ENCODE peak calls at places on chromosomes 16 and 17, in five cellular contexts. One of them, this sample, is unnamed.
A peak's percentile ranks its signal among the peaks of the same experiment; 100 is the strongest.

GRCh38 chr17:34997355-34997862 is 17.1 kb downstream of the LIG3 start:
- DNase-seq in activated CD8-positive, alpha-beta T cell treated with anti-CD3 and anti-CD28 coated beads, Interleukin-2, amount 10 ng/mL, durations not matched to agents 7 days and 5 days: no peak
- DNase-seq in AG04450: peak; percentile 72
- DNase-seq in transverse colon: peak; percentile 38
- DNase-seq in epithelial cell of esophagus: no peak
- DNase-seq in this sample: no peak

GRCh38 chr16:87854053-87854906 is 15.0 kb downstream of the SLC7A5 start:
- DNase-seq in transverse colon: peak; percentile 41
- DNase-seq in AG04450: no peak
- DNase-seq in epithelial cell of esophagus: peak; percentile 48
- DNase-seq in activated CD8-positive, alpha-beta T cell treated with anti-CD3 and anti-CD28 coated beads, Interleukin-2, amount 10 ng/mL, durations not matched to agents 7 days and 5 days: no peak
- DNase-seq in this sample: no peak

GRCh38 chr17:77144227-77144626 is 3.5 kb downstream of the SEC14L1 start:
- DNase-seq in transverse colon: no peak
- DNase-seq in activated CD8-positive, alpha-beta T cell treated with anti-CD3 and anti-CD28 coated beads, Interleukin-2, amount 10 ng/mL, durations not matched to agents 7 days and 5 days: no peak
- DNase-seq in AG04450: no peak
- DNase-seq in epithelial cell of esophagus: no peak
- DNase-seq in this sample: no peak

GRCh38 chr17:62740066-62740465 is 68.0 kb downstream of the MARCHF10 start:
- DNase-seq in activated CD8-positive, alpha-beta T cell treated with anti-CD3 and anti-CD28 coated beads, Interleukin-2, amount 10 ng/mL, durations not matched to agents 7 days and 5 days: no peak
- DNase-seq in epithelial cell of esophagus: no peak
- DNase-seq in AG04450: no peak
- DNase-seq in transverse colon: no peak
- DNase-seq in this sample: peak; percentile 41

GRCh38 chr17:64386412-64387144 is 4.1 kb downstream of the PECAM1 start:
- DNase-seq in transverse colon: no peak
- DNase-seq in AG04450: no peak
- DNase-seq in epithelial cell of esophagus: no peak
- DNase-seq in activated CD8-positive, alpha-beta T cell treated with anti-CD3 and anti-CD28 coated beads, Interleukin-2, amount 10 ng/mL, durations not matched to agents 7 days and 5 days: no peak
- DNase-seq in this sample: no peak

GRCh38 chr17:70104688-70105087 is 29.7 kb downstream of the KCNJ16 start:
- DNase-seq in epithelial cell of esophagus: no peak
- DNase-seq in activated CD8-positive, alpha-beta T cell treated with anti-CD3 and anti-CD28 coated beads, Interleukin-2, amount 10 ng/mL, durations not matched to agents 7 days and 5 days: no peak
- DNase-seq in transverse colon: no peak
- DNase-seq in AG04450: no peak
- DNase-seq in this sample: no peak

GRCh38 chr16:1532081-1532760 is 1.2 kb upstream of the TMEM204 start:
- DNase-seq in activated CD8-positive, alpha-beta T cell treated with anti-CD3 and anti-CD28 coated beads, Interleukin-2, amount 10 ng/mL, durations not matched to agents 7 days and 5 days: no peak
- DNase-seq in AG04450: no peak
- DNase-seq in epithelial cell of esophagus: no peak
- DNase-seq in transverse colon: peak; percentile 52
- DNase-seq in this sample: no peak

GRCh38 chr16:68739964-68740627 is 3.0 kb downstream of the CDH1 start:
- DNase-seq in transverse colon: no peak
- DNase-seq in activated CD8-positive, alpha-beta T cell treated with anti-CD3 and anti-CD28 coated beads, Interleukin-2, amount 10 ng/mL, durations not matched to agents 7 days and 5 days: no peak
- DNase-seq in epithelial cell of esophagus: peak; percentile 56
- DNase-seq in AG04450: no peak
- DNase-seq in this sample: no peak

GRCh38 chr16:86142801-86143236 is 243.9 kb downstream of the IRF8 start:
- DNase-seq in AG04450: no peak
- DNase-seq in transverse colon: no peak
- DNase-seq in activated CD8-positive, alpha-beta T cell treated with anti-CD3 and anti-CD28 coated beads, Interleukin-2, amount 10 ng/mL, durations not matched to agents 7 days and 5 days: no peak
- DNase-seq in epithelial cell of esophagus: no peak
- DNase-seq in this sample: no peak

GRCh38 chr16:14177704-14178103 is 106.6 kb downstream of the MRTFB start:
- DNase-seq in transverse colon: no peak
- DNase-seq in AG04450: no peak
- DNase-seq in epithelial cell of esophagus: no peak
- DNase-seq in activated CD8-positive, alpha-beta T cell treated with anti-CD3 and anti-CD28 coated beads, Interleukin-2, amount 10 ng/mL, durations not matched to agents 7 days and 5 days: no peak
- DNase-seq in this sample: no peak

GRCh38 chr16:79310734-79311133 is 289.8 kb downstream of the MAF start:
- DNase-seq in AG04450: no peak
- DNase-seq in epithelial cell of esophagus: no peak
- DNase-seq in activated CD8-positive, alpha-beta T cell treated with anti-CD3 and anti-CD28 coated beads, Interleukin-2, amount 10 ng/mL, durations not matched to agents 7 days and 5 days: no peak
- DNase-seq in transverse colon: no peak
- DNase-seq in this sample: no peak

GRCh38 chr17:47239663-47240374 is 13.8 kb upstream of the ITGB3 start:
- DNase-seq in AG04450: peak; percentile 83
- DNase-seq in transverse colon: peak; percentile 60
- DNase-seq in activated CD8-positive, alpha-beta T cell treated with anti-CD3 and anti-CD28 coated beads, Interleukin-2, amount 10 ng/mL, durations not matched to agents 7 days and 5 days: no peak
- DNase-seq in epithelial cell of esophagus: peak; percentile 92
- DNase-seq in this sample: peak; percentile 85

GRCh38 chr17:44115585-44116415 is 7.6 kb downstream of the HDAC5 start:
- DNase-seq in transverse colon: no peak
- DNase-seq in AG04450: no peak
- DNase-seq in epithelial cell of esophagus: peak; percentile 38
- DNase-seq in activated CD8-positive, alpha-beta T cell treated with anti-CD3 and anti-CD28 coated beads, Interleukin-2, amount 10 ng/mL, durations not matched to agents 7 days and 5 days: peak; percentile 36
- DNase-seq in this sample: no peak

GRCh38 chr17:45087496-45087975 is 26.4 kb downstream of the NMT1 start:
- DNase-seq in AG04450: no peak
- DNase-seq in transverse colon: peak; percentile 47
- DNase-seq in epithelial cell of esophagus: peak; percentile 55
- DNase-seq in activated CD8-positive, alpha-beta T cell treated with anti-CD3 and anti-CD28 coated beads, Interleukin-2, amount 10 ng/mL, durations not matched to agents 7 days and 5 days: no peak
- DNase-seq in this sample: no peak

GRCh38 chr16:89035698-89036570 is 57.7 kb upstream of the ACSF3 start:
- DNase-seq in activated CD8-positive, alpha-beta T cell treated with anti-CD3 and anti-CD28 coated beads, Interleukin-2, amount 10 ng/mL, durations not matched to agents 7 days and 5 days: no peak
- DNase-seq in transverse colon: no peak
- DNase-seq in epithelial cell of esophagus: no peak
- DNase-seq in AG04450: no peak
- DNase-seq in this sample: no peak

GRCh38 chr17:19319771-19320505 is 42.6 kb downstream of the B9D1 start:
- DNase-seq in AG04450: no peak
- DNase-seq in activated CD8-positive, alpha-beta T cell treated with anti-CD3 and anti-CD28 coated beads, Interleukin-2, amount 10 ng/mL, durations not matched to agents 7 days and 5 days: no peak
- DNase-seq in epithelial cell of esophagus: no peak
- DNase-seq in transverse colon: no peak
- DNase-seq in this sample: no peak

GRCh38 chr17:78537217-78537860 is 39.9 kb downstream of the DNAH17 start:
- DNase-seq in epithelial cell of esophagus: peak; percentile 85
- DNase-seq in transverse colon: no peak
- DNase-seq in activated CD8-positive, alpha-beta T cell treated with anti-CD3 and anti-CD28 coated beads, Interleukin-2, amount 10 ng/mL, durations not matched to agents 7 days and 5 days: no peak
- DNase-seq in AG04450: no peak
- DNase-seq in this sample: no peak

GRCh38 chr16:82651921-82652601 is 25.3 kb downstream of the CDH13 start:
- DNase-seq in epithelial cell of esophagus: no peak
- DNase-seq in AG04450: no peak
- DNase-seq in transverse colon: peak; percentile 20
- DNase-seq in activated CD8-positive, alpha-beta T cell treated with anti-CD3 and anti-CD28 coated beads, Interleukin-2, amount 10 ng/mL, durations not matched to agents 7 days and 5 days: peak; percentile 43
- DNase-seq in this sample: no peak

GRCh38 chr17:63785556-63785955 is 11.6 kb downstream of the DDX42 start:
- DNase-seq in epithelial cell of esophagus: peak; percentile 72
- DNase-seq in activated CD8-positive, alpha-beta T cell treated with anti-CD3 and anti-CD28 coated beads, Interleukin-2, amount 10 ng/mL, durations not matched to agents 7 days and 5 days: no peak
- DNase-seq in AG04450: no peak
- DNase-seq in transverse colon: no peak
- DNase-seq in this sample: no peak

GRCh38 chr16:7206469-7206868 is 126.2 kb upstream of the RBFOX1 start:
- DNase-seq in AG04450: no peak
- DNase-seq in epithelial cell of esophagus: no peak
- DNase-seq in activated CD8-positive, alpha-beta T cell treated with anti-CD3 and anti-CD28 coated beads, Interleukin-2, amount 10 ng/mL, durations not matched to agents 7 days and 5 days: no peak
- DNase-seq in transverse colon: no peak
- DNase-seq in this sample: no peak

GRCh38 chr16:56988948-56989945 is at the start of gene NLRC5:
- DNase-seq in transverse colon: peak; percentile 93
- DNase-seq in epithelial cell of esophagus: peak; percentile 81
- DNase-seq in activated CD8-positive, alpha-beta T cell treated with anti-CD3 and anti-CD28 coated beads, Interleukin-2, amount 10 ng/mL, durations not matched to agents 7 days and 5 days: peak; percentile 95
- DNase-seq in AG04450: peak; percentile 39
- DNase-seq in this sample: no peak

GRCh38 chr16:20255002-20255401 is 72.3 kb downstream of the GP2 start:
- DNase-seq in activated CD8-positive, alpha-beta T cell treated with anti-CD3 and anti-CD28 coated beads, Interleukin-2, amount 10 ng/mL, durations not matched to agents 7 days and 5 days: no peak
- DNase-seq in epithelial cell of esophagus: no peak
- DNase-seq in transverse colon: no peak
- DNase-seq in AG04450: no peak
- DNase-seq in this sample: no peak

GRCh38 chr17:59154721-59155438 is at the start of gene SKA2:
- DNase-seq in activated CD8-positive, alpha-beta T cell treated with anti-CD3 and anti-CD28 coated beads, Interleukin-2, amount 10 ng/mL, durations not matched to agents 7 days and 5 days: peak; percentile 99
- DNase-seq in epithelial cell of esophagus: no peak
- DNase-seq in transverse colon: peak; percentile 97
- DNase-seq in AG04450: no peak
- DNase-seq in this sample: no peak

GRCh38 chr16:57345021-57345420 is 13.6 kb upstream of the CCL22 start:
- DNase-seq in epithelial cell of esophagus: peak; percentile 67
- DNase-seq in AG04450: no peak
- DNase-seq in transverse colon: no peak
- DNase-seq in activated CD8-positive, alpha-beta T cell treated with anti-CD3 and anti-CD28 coated beads, Interleukin-2, amount 10 ng/mL, durations not matched to agents 7 days and 5 days: no peak
- DNase-seq in this sample: no peak

GRCh38 chr16:23410176-23410575 is 42.8 kb downstream of the COG7 start:
- DNase-seq in epithelial cell of esophagus: no peak
- DNase-seq in activated CD8-positive, alpha-beta T cell treated with anti-CD3 and anti-CD28 coated beads, Interleukin-2, amount 10 ng/mL, durations not matched to agents 7 days and 5 days: no peak
- DNase-seq in transverse colon: no peak
- DNase-seq in AG04450: no peak
- DNase-seq in this sample: no peak

GRCh38 chr17:35531170-35531569 is 6.3 kb downstream of the SLFN12L start:
- DNase-seq in epithelial cell of esophagus: no peak
- DNase-seq in transverse colon: no peak
- DNase-seq in AG04450: no peak
- DNase-seq in activated CD8-positive, alpha-beta T cell treated with anti-CD3 and anti-CD28 coated beads, Interleukin-2, amount 10 ng/mL, durations not matched to agents 7 days and 5 days: no peak
- DNase-seq in this sample: no peak

GRCh38 chr16:28181557-28181914 is 30.2 kb downstream of the XPO6 start:
- DNase-seq in transverse colon: no peak
- DNase-seq in AG04450: peak; percentile 91
- DNase-seq in activated CD8-positive, alpha-beta T cell treated with anti-CD3 and anti-CD28 coated beads, Interleukin-2, amount 10 ng/mL, durations not matched to agents 7 days and 5 days: no peak
- DNase-seq in epithelial cell of esophagus: peak; percentile 82
- DNase-seq in this sample: peak; percentile 84

GRCh38 chr17:75720656-75721462 is at the start of gene ITGB4:
- DNase-seq in activated CD8-positive, alpha-beta T cell treated with anti-CD3 and anti-CD28 coated beads, Interleukin-2, amount 10 ng/mL, durations not matched to agents 7 days and 5 days: peak; percentile 75
- DNase-seq in epithelial cell of esophagus: peak; percentile 95
- DNase-seq in transverse colon: peak; percentile 91
- DNase-seq in AG04450: no peak
- DNase-seq in this sample: no peak

This sample was measured in BJ.